ENCODE peak calls at places on chromosomes 7 and 10, in seven cellular contexts. O is mesendoderm; H is neuronal stem cell; V is CD8-positive, alpha-beta T cell; W is HCT116; K is Peyer's patch; D is stomach. Z is an unnamed sample. For H3K4me1, the result is how much of the 10 kb centered on the place peaks cover.

GRCh38 chr7:74375726-74376220 is 77.9 kb upstream of the GTF2IRD1 start:
- DNase-seq in O (no peak), H (no peak), V (no peak), W (no peak), K (no peak), D (no peak), Z (no peak)

GRCh38 chr10:6218692-6219493 is 16.2 kb downstream of the PFKFB3 start:
- DNase-seq in O (peak), H (peak), V (no peak), W (no peak), K (no peak), D (no peak), Z (no peak)

GRCh38 chr7:2956526-2957368 is 86.9 kb downstream of the CARD11 start:
- DNase-seq in O (peak), H (no peak), V (no peak), W (peak), K (no peak), D (no peak), Z (no peak)

GRCh38 chr10:110786172-110786571 is 85.6 kb upstream of the PDCD4 start:
- DNase-seq in O (peak), H (no peak), V (no peak), W (no peak), K (no peak), D (no peak), Z (no peak)

GRCh38 chr10:60353519-60354258 is 36.0 kb downstream of the ANK3 start:
- DNase-seq in O (peak), H (no peak), V (no peak), W (no peak), K (no peak), D (no peak), Z (no peak)

GRCh38 chr7:15007507-15007906 is 105.0 kb upstream of the DGKB start:
- DNase-seq in O (peak), H (no peak), V (no peak), W (peak), K (no peak), D (no peak), Z (no peak)

GRCh38 chr7:25815711-25816110 is 336.3 kb upstream of the NFE2L3 start:
- DNase-seq in O (no peak), H (no peak), V (no peak), W (no peak), K (no peak), D (no peak), Z (no peak)

GRCh38 chr10:110361800-110362456 is 57.2 kb upstream of the SMNDC1 start:
- DNase-seq in O (peak), H (no peak), V (no peak), W (no peak), K (no peak), D (no peak), Z (no peak)

GRCh38 chr7:151117041-151117440 is 30.8 kb downstream of the AGAP3 start:
- DNase-seq in O (no peak), H (no peak), V (peak), W (no peak), K (no peak), D (no peak), Z (no peak)

GRCh38 chr7:95509199-95509598 is 23.5 kb downstream of the ASB4 start:
- DNase-seq in O (peak), H (peak), V (no peak), W (no peak), K (no peak), D (no peak), Z (no peak)

GRCh38 chr10:63201118-63201517 is 68.0 kb downstream of the NRBF2 start:
- DNase-seq in O (no peak), H (no peak), V (no peak), W (no peak), K (no peak), D (no peak), Z (no peak)

GRCh38 chr7:38453187-38453586 is 178.0 kb downstream of the AMPH start:
- DNase-seq in O (peak), H (no peak), V (no peak), W (no peak), K (no peak), D (no peak), Z (no peak)

GRCh38 chr7:52431082-52431815 is 604.2 kb upstream of the POM121L12 start:
- DNase-seq in O (no peak), H (no peak), V (no peak), W (no peak), K (no peak), D (no peak), Z (no peak)

GRCh38 chr7:17371656-17372524 is 73.4 kb downstream of the AHR start:
- DNase-seq in O (peak), H (no peak), V (no peak), W (peak), K (no peak), D (no peak), Z (no peak)

GRCh38 chr10:95304463-95304862 is 13.7 kb upstream of the PDLIM1 start:
- DNase-seq in O (no peak), H (no peak), V (no peak), W (no peak), K (no peak), D (no peak), Z (no peak)

GRCh38 chr7:5626456-5626855 is 155.0 kb downstream of the RNF216 start:
- DNase-seq in O (no peak), H (no peak), V (no peak), W (no peak), K (no peak), D (no peak), Z (no peak)

GRCh38 chr10:21368728-21369425 is 156.6 kb downstream of the SKIDA1 start:
- DNase-seq in O (no peak), H (no peak), V (no peak), W (no peak), K (no peak), D (no peak), Z (no peak)

GRCh38 chr10:62302760-62303159 is 34.1 kb upstream of the RTKN2 start:
- DNase-seq in O (peak), H (no peak), V (no peak), W (no peak), K (no peak), D (no peak), Z (no peak)

GRCh38 chr10:110901954-110902819 is 16.8 kb downstream of the BBIP1 start:
- DNase-seq in O (peak), H (no peak), V (no peak), W (peak), K (no peak), D (no peak), Z (no peak)

GRCh38 chr7:78127009-78127408 is 328.4 kb downstream of the PHTF2 start:
- DNase-seq in O (peak), H (no peak), V (no peak), W (no peak), K (no peak), D (no peak), Z (no peak)

GRCh38 chr10:74137992-74138391 is 12.6 kb downstream of the AP3M1 start:
- DNase-seq in O (peak), H (no peak), V (no peak), W (no peak), K (no peak), D (no peak), Z (no peak)

GRCh38 chr10:88557659-88558058 is 25.5 kb downstream of the RNLS start:
- DNase-seq in O (no peak), H (no peak), V (no peak), W (no peak), K (no peak), D (no peak), Z (no peak)

GRCh38 chr7:152924238-152924637 is 164.7 kb downstream of the ACTR3B start:
- DNase-seq in O (no peak), H (no peak), V (no peak), W (no peak), K (no peak), D (no peak), Z (no peak)

GRCh38 chr10:24054421-24054820 is 154.5 kb upstream of the KIAA1217 start:
- DNase-seq in O (no peak), H (no peak), V (no peak), W (no peak), K (no peak), D (no peak), Z (no peak)

GRCh38 chr10:103491729-103492364 is 1.7 kb upstream of the NEURL1 start:
- DNase-seq in O (peak), H (no peak), V (no peak), W (peak), K (no peak), D (no peak), Z (no peak)

GRCh38 chr7:4667776-4668509 is 14.2 kb upstream of the FOXK1 start:
- DNase-seq in O (no peak), H (no peak), V (no peak), W (no peak), K (no peak), D (no peak), Z (no peak)

GRCh38 chr10:1369197-1369596 is 313.0 kb downstream of the WDR37 start:
- DNase-seq in O (no peak), H (no peak), V (no peak), W (no peak), K (no peak), D (no peak), Z (no peak)
- H3K27ac ChIP-seq in O (no peak), H (no peak), V (no peak), W (no peak), K (peak), D (no peak), Z (no peak)

GRCh38 chr7:1049801-1050200 is 5.5 kb downstream of the GPR146 start:
- DNase-seq in O (no peak), H (no peak), V (no peak), W (no peak), K (no peak), D (no peak), Z (no peak)
- H3K4me1 ChIP-seq in O (under half), H (under half), V (half or more), W (under half), K (under half), D (half or more), Z (half or more)

GRCh38 chr10:125011926-125012705 is 70.2 kb downstream of the ZRANB1 start:
- DNase-seq in O (no peak), H (no peak), V (no peak), W (no peak), K (no peak), D (no peak), Z (no peak)
- H3K4me3 ChIP-seq in O (no peak), H (no peak), V (no peak), W (no peak), K (no peak), D (no peak), Z (no peak)

GRCh38 chr7:55623617-55624016 is 51.3 kb upstream of the VOPP1 start:
- DNase-seq in O (no peak), H (no peak), V (no peak), W (no peak), K (no peak), D (no peak), Z (no peak)

GRCh38 chr7:55624813-55625212 is 52.5 kb upstream of the VOPP1 start:
- DNase-seq in O (no peak), H (no peak), V (no peak), W (no peak), K (no peak), D (no peak), Z (no peak)

GRCh38 chr7:55618913-55619312 is 46.6 kb upstream of the VOPP1 start:
- DNase-seq in O (no peak), H (no peak), V (no peak), W (no peak), K (no peak), D (no peak), Z (no peak)

GRCh38 chr7:55622241-55622835 is 50.0 kb upstream of the VOPP1 start:
- DNase-seq in O (no peak), H (no peak), V (no peak), W (no peak), K (no peak), D (no peak), Z (no peak)
- H3K27ac ChIP-seq in O (no peak), H (no peak), V (no peak), W (no peak), K (no peak), D (no peak), Z (no peak)